ENCODE peak calls at places on chromosomes 11 and 22, in six cellular contexts. Z, M, V, W, K and G are unnamed samples.

GRCh38 chr22:17161991-17162390 is 2.9 kb upstream of the HDHD5 start:
- DNase-seq in V (no peak), K (no peak), W (no peak), Z (no peak), M (no peak), G (peak; percentile 17)

GRCh38 chr11:67054851-67055523 is 1.7 kb upstream of the RHOD start:
- DNase-seq in Z (peak; percentile 88), K (no peak), W (peak; percentile 91), V (no peak), M (no peak), G (peak; percentile 76)

GRCh38 chr11:110336054-110336453 is 39.6 kb upstream of the RDX start:
- DNase-seq in W (no peak), M (no peak), Z (no peak), K (no peak), V (no peak), G (no peak)

GRCh38 chr11:18526130-18526520 is 617 bp downstream of the TSG101 start:
- DNase-seq in Z (no peak), K (no peak), V (no peak), M (no peak), W (no peak), G (no peak)

GRCh38 chr22:37370306-37370979 is 56.8 kb downstream of the ELFN2 start:
- DNase-seq in V (no peak), Z (no peak), K (no peak), M (no peak), W (no peak), G (no peak)

GRCh38 chr11:61332266-61332822 is 561 bp downstream of the DDB1 start:
- DNase-seq in W (peak; percentile 71), M (no peak), K (no peak), Z (peak; percentile 36), V (no peak), G (peak; percentile 70)

GRCh38 chr11:2690261-2690575 is 9.6 kb downstream of the KCNQ1OT1 start:
- DNase-seq in W (peak; percentile 74), V (no peak), Z (no peak), K (no peak), M (no peak), G (no peak)

GRCh38 chr11:124098142-124098541 is 17.1 kb upstream of the VWA5A start:
- DNase-seq in V (no peak), Z (no peak), K (no peak), M (no peak), W (no peak), G (no peak)

GRCh38 chr22:24141586-24141985 is 39.7 kb upstream of the SUSD2 start:
- DNase-seq in V (no peak), M (no peak), W (peak; percentile 43), K (no peak), Z (peak; percentile 63), G (no peak)
- H2BK15ac ChIP-seq in V (no peak overlapping the region), M (no peak overlapping the region), W (peak overlapping the region; percentile 26), K (no peak overlapping the region), Z (peak overlapping the region; percentile 20), G (no peak overlapping the region)

DNA sequence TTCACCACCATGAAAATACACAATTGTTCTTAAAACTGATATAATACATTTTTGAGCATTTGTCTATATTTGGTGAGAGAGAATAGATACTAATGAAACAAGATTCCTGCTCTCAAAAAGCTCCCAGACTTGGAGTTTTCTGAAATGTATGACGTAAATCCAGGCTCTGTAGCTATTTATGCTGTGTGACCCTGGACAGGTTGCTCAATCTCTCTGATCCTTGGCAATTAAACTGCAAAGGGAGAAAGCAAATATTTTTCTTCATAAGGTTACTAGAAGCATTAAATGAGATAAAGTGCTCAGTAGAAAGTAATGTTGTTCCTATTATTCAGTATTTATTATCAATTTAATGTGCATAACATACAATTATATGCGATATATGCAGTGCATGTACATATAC is 42.5 kb downstream of the SVIP start:
- DNase-seq in M (no peak), W (no peak), Z (no peak), K (no peak), V (no peak), G (no peak)
- H3K9ac ChIP-seq in M (no peak overlapping the region), W (no peak overlapping the region), Z (no peak overlapping the region), K (no peak overlapping the region), V (no peak overlapping the region), G (no peak overlapping the region)

DNA sequence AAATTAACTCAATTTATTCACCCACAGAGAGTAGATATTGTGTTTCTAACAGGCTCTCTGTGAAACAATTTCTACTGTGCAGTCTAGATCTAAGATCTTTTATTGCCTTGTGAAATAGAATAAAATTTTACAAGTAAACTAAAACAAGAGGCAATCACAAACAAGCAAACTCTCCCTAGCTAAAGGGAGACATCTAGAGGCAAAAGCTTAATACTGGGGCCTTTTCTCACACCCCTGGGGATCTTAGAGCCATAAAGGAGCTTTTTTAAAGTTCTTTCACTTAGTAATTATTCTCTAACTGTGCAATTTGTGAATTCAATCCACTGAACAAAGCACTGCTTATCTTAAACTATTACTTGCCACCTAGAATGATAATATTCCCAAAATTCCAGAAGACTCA is 19.7 kb downstream of the ALG9 start:
- DNase-seq in K (no peak), M (no peak), Z (peak; percentile 35), V (no peak), W (peak; percentile 35), G (no peak)
- H3K4me1 ChIP-seq in K (no peaks in the 10 kb centered on the region), M (no peaks in the 10 kb centered on the region), Z (peaks cover 5% of the 10 kb centered on the region), V (no peaks in the 10 kb centered on the region), W (peaks cover 3% of the 10 kb centered on the region), G (no peaks in the 10 kb centered on the region)

DNA sequence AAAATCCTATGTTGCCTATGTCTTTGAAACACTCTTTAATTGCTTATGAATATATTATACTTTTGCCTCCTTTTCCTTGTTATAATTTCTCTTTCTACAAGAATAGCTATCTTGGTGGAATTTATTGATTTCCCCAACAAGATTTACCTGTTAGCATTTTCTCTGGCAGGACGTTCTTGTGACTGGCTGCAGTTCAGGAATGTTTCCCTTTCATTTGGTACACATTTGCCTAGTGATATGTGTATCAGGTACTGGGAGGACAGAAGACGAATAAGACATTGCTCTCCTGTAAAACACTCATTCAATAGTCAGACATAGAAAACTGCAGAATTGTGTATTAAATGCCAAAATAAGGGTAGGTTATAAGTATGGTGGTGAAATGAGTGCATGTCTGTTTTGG is 279.9 kb downstream of the FAT3 start:
- DNase-seq in K (no peak), M (no peak), W (no peak), V (no peak), Z (no peak), G (no peak)
- H2BK15ac ChIP-seq in K (no peak overlapping the region), M (no peak overlapping the region), W (no peak overlapping the region), V (no peak overlapping the region), Z (no peak overlapping the region), G (no peak overlapping the region)